ENCODE peak calls at places on chromosomes 4 and X, in ten cellular contexts. One of them, this sample, is unnamed.
A peak's percentile ranks its signal among the peaks of the same experiment; 100 is the strongest.

GRCh38 chrX:148741441-148741840 is 241.0 kb downstream of the AFF2 start:
- DNase-seq in RPMI7951: no peak
- DNase-seq in NCI-H748 treated with DMSO at 0.1 percent for 48 hours: no peak
- DNase-seq in activated CD8-positive, alpha-beta memory T cell treated with anti-CD3 and anti-CD28 coated beads for 4 hours: no peak
- DNase-seq in Right ventricle myocardium inferior: no peak
- DNase-seq in stomach: no peak
- DNase-seq in EH: no peak
- DNase-seq in Calu3: no peak
- DNase-seq in IMR-90: no peak
- DNase-seq in PC-9: no peak
- DNase-seq in this sample: no peak

GRCh38 chr4:151563194-151563593 is 154.2 kb downstream of the FHIP1A start:
- DNase-seq in RPMI7951: peak; percentile 4
- DNase-seq in NCI-H748 treated with DMSO at 0.1 percent for 48 hours: peak; percentile 31
- DNase-seq in activated CD8-positive, alpha-beta memory T cell treated with anti-CD3 and anti-CD28 coated beads for 4 hours: no peak
- DNase-seq in Right ventricle myocardium inferior: no peak
- DNase-seq in stomach: peak; percentile 29
- DNase-seq in EH: peak; percentile 10
- DNase-seq in Calu3: peak; percentile 7
- DNase-seq in IMR-90: no peak
- DNase-seq in PC-9: no peak
- DNase-seq in this sample: no peak

GRCh38 chr4:20474119-20474518 is 222.4 kb downstream of the SLIT2 start:
- DNase-seq in RPMI7951: peak; percentile 9
- DNase-seq in NCI-H748 treated with DMSO at 0.1 percent for 48 hours: no peak
- DNase-seq in activated CD8-positive, alpha-beta memory T cell treated with anti-CD3 and anti-CD28 coated beads for 4 hours: no peak
- DNase-seq in Right ventricle myocardium inferior: no peak
- DNase-seq in stomach: no peak
- DNase-seq in EH: peak; percentile 58
- DNase-seq in Calu3: no peak
- DNase-seq in IMR-90: peak; percentile 43
- DNase-seq in PC-9: no peak
- DNase-seq in this sample: no peak

GRCh38 chr4:74423101-74423500 is 21.8 kb upstream of the AREG start:
- DNase-seq in RPMI7951: peak; percentile 49
- DNase-seq in NCI-H748 treated with DMSO at 0.1 percent for 48 hours: no peak
- DNase-seq in activated CD8-positive, alpha-beta memory T cell treated with anti-CD3 and anti-CD28 coated beads for 4 hours: no peak
- DNase-seq in Right ventricle myocardium inferior: peak; percentile 65
- DNase-seq in stomach: peak; percentile 57
- DNase-seq in EH: peak; percentile 52
- DNase-seq in Calu3: no peak
- DNase-seq in IMR-90: peak; percentile 79
- DNase-seq in PC-9: no peak
- DNase-seq in this sample: no peak

GRCh38 chr4:56821394-56822263 is at the start of gene SPINK2:
- DNase-seq in RPMI7951: no peak
- DNase-seq in NCI-H748 treated with DMSO at 0.1 percent for 48 hours: peak; percentile 44
- DNase-seq in activated CD8-positive, alpha-beta memory T cell treated with anti-CD3 and anti-CD28 coated beads for 4 hours: peak; percentile 46
- DNase-seq in Right ventricle myocardium inferior: no peak
- DNase-seq in stomach: peak; percentile 51
- DNase-seq in EH: no peak
- DNase-seq in Calu3: peak; percentile 66
- DNase-seq in IMR-90: no peak
- DNase-seq in PC-9: peak; percentile 45
- DNase-seq in this sample: peak; percentile 27

GRCh38 chr4:186018261-186018660 is 50.7 kb upstream of the TLR3 start:
- DNase-seq in RPMI7951: no peak
- DNase-seq in NCI-H748 treated with DMSO at 0.1 percent for 48 hours: no peak
- DNase-seq in activated CD8-positive, alpha-beta memory T cell treated with anti-CD3 and anti-CD28 coated beads for 4 hours: no peak
- DNase-seq in Right ventricle myocardium inferior: no peak
- DNase-seq in stomach: no peak
- DNase-seq in EH: no peak
- DNase-seq in Calu3: no peak
- DNase-seq in IMR-90: no peak
- DNase-seq in PC-9: no peak
- DNase-seq in this sample: no peak

GRCh38 chr4:112418092-112418491 is 97.9 kb downstream of the NEUROG2 start:
- DNase-seq in RPMI7951: no peak
- DNase-seq in NCI-H748 treated with DMSO at 0.1 percent for 48 hours: no peak
- DNase-seq in activated CD8-positive, alpha-beta memory T cell treated with anti-CD3 and anti-CD28 coated beads for 4 hours: no peak
- DNase-seq in Right ventricle myocardium inferior: no peak
- DNase-seq in stomach: no peak
- DNase-seq in EH: no peak
- DNase-seq in Calu3: no peak
- DNase-seq in IMR-90: no peak
- DNase-seq in PC-9: no peak
- DNase-seq in this sample: no peak

GRCh38 chr4:121800961-121801714 is at the start of gene EXOSC9:
- DNase-seq in RPMI7951: peak; percentile 89
- DNase-seq in NCI-H748 treated with DMSO at 0.1 percent for 48 hours: peak; percentile 53
- DNase-seq in activated CD8-positive, alpha-beta memory T cell treated with anti-CD3 and anti-CD28 coated beads for 4 hours: peak; percentile 90
- DNase-seq in Right ventricle myocardium inferior: peak; percentile 96
- DNase-seq in stomach: peak; percentile 93
- DNase-seq in EH: peak; percentile 92
- DNase-seq in Calu3: peak; percentile 92
- DNase-seq in IMR-90: peak; percentile 94
- DNase-seq in PC-9: peak; percentile 92
- DNase-seq in this sample: peak; percentile 95

GRCh38 chrX:64428371-64428770 is 33.1 kb upstream of the MTMR8 start:
- DNase-seq in RPMI7951: no peak
- DNase-seq in NCI-H748 treated with DMSO at 0.1 percent for 48 hours: no peak
- DNase-seq in activated CD8-positive, alpha-beta memory T cell treated with anti-CD3 and anti-CD28 coated beads for 4 hours: no peak
- DNase-seq in Right ventricle myocardium inferior: no peak
- DNase-seq in stomach: no peak
- DNase-seq in EH: no peak
- DNase-seq in Calu3: no peak
- DNase-seq in IMR-90: no peak
- DNase-seq in PC-9: no peak
- DNase-seq in this sample: no peak

GRCh38 chr4:124144302-124144701 is 568.2 kb downstream of the ANKRD50 start:
- DNase-seq in RPMI7951: peak; percentile 71
- DNase-seq in NCI-H748 treated with DMSO at 0.1 percent for 48 hours: peak; percentile 9
- DNase-seq in activated CD8-positive, alpha-beta memory T cell treated with anti-CD3 and anti-CD28 coated beads for 4 hours: no peak
- DNase-seq in Right ventricle myocardium inferior: no peak
- DNase-seq in stomach: no peak
- DNase-seq in EH: no peak
- DNase-seq in Calu3: no peak
- DNase-seq in IMR-90: no peak
- DNase-seq in PC-9: no peak
- DNase-seq in this sample: no peak

GRCh38 chrX:139784788-139785187 is 76.8 kb upstream of the MCF2 start:
- DNase-seq in RPMI7951: no peak
- DNase-seq in NCI-H748 treated with DMSO at 0.1 percent for 48 hours: no peak
- DNase-seq in activated CD8-positive, alpha-beta memory T cell treated with anti-CD3 and anti-CD28 coated beads for 4 hours: no peak
- DNase-seq in Right ventricle myocardium inferior: no peak
- DNase-seq in stomach: no peak
- DNase-seq in EH: no peak
- DNase-seq in Calu3: no peak
- DNase-seq in IMR-90: no peak
- DNase-seq in PC-9: no peak
- DNase-seq in this sample: no peak